ENCODE peak calls at places on chromosomes 6 and 20, in nine cellular contexts. C is colonic mucosa, V is pancreas, N is hepatocyte, Z is HFF-Myc, L is AG04449, U is lower lobe of right lung, X is fibroblast of lung, R is foreskin fibroblast. O is an unnamed sample.
A peak's percentile ranks its signal among the peaks of the same experiment; 100 is the strongest.

GRCh38 chr6:125236536-125237327 is 65.0 kb downstream of the HDDC2 start:
- DNase-seq in X (peak; percentile 78), C (no peak), V (no peak), R (no peak), N (no peak), Z (no peak), U (no peak), L (no peak), O (peak; percentile 52)

GRCh38 chr20:34302312-34302722 is 838 bp downstream of the AHCY start:
- DNase-seq in U (no peak), X (peak; percentile 49), Z (no peak), N (peak; percentile 16), V (no peak), C (no peak), R (peak; percentile 26), L (no peak), O (peak; percentile 24)

GRCh38 chr6:118869894-118870665 is 23.9 kb upstream of the ASF1A start:
- DNase-seq in C (no peak), L (no peak), R (no peak), Z (no peak), U (no peak), N (no peak), X (peak; percentile 46), V (no peak), O (peak; percentile 64)

GRCh38 chr20:53708129-53708968 is 114.7 kb upstream of the ZNF217 start:
- DNase-seq in C (no peak), Z (no peak), R (peak; percentile 68), N (peak; percentile 28), X (peak; percentile 53), V (no peak), U (no peak), L (no peak), O (peak; percentile 22)

GRCh38 chr6:130050230-130050629 is 31.8 kb downstream of the L3MBTL3 start:
- DNase-seq in N (no peak), Z (no peak), U (no peak), V (no peak), R (peak; percentile 47), L (no peak), X (peak; percentile 4), C (no peak), O (peak; percentile 21)

GRCh38 chr6:47034421-47034820 is 7.7 kb downstream of the ADGRF1 start:
- DNase-seq in X (no peak), V (no peak), L (no peak), R (no peak), N (no peak), C (no peak), Z (no peak), U (no peak), O (peak; percentile 10)

GRCh38 chr6:52620906-52621190 is 44.0 kb upstream of the TRAM2 start:
- DNase-seq in N (no peak), U (no peak), X (no peak), L (no peak), V (no peak), C (no peak), Z (no peak), R (no peak), O (peak; percentile 18)

GRCh38 chr6:35165630-35166071 is 24.5 kb upstream of the TCP11 start:
- DNase-seq in N (peak; percentile 51), V (no peak), X (no peak), C (peak; percentile 60), L (no peak), R (no peak), U (no peak), Z (no peak), O (no peak)

DNA sequence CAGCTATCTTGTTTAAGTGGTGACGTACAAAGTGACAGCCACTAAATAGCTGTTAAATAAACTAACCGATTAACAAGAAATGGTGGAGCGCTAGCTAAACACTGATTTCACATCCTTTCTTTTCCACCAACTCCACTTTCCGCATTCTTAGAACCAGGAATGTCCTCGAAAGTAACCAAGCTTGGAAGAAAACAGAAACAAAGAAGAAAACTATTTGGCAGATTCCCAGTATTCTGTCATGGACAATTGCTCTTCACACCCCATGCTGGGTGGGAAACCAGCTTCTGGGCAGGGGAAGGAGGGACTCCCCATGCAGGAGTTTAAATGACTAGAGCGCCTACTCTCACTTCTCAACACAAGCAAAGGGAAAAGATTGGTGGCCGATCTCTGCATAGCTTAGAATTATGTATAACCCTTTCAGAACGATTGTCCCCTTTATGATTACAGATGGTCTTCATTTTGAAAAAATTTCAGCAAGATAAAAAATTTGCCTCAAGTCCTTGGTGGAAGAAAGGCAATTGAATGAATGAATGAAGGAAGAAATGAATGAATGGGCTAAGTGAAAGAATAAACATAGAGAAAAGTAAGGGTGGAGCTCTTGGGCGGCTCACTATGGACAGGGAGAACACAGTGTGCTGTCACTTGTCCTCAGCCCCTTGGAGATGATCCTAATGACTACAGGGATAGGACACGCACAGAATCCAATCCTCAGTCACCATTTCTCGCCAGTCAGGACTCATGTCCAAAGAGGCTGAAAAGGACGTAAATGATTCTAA is 148.7 kb upstream of the NEDD9 start:
- DNase-seq in N (no peak), R (no peak), X (no peak), Z (no peak), L (no peak), C (no peak), U (no peak), V (no peak), O (no peak)
- H3K4me3 ChIP-seq in N (no peak overlapping the region), R (no peak overlapping the region), X (no peak overlapping the region), Z (no peak overlapping the region), L (no peak overlapping the region), C (peak overlapping the region; percentile 16), U (peak overlapping the region; percentile 47), V (no peak overlapping the region), O (no peak overlapping the region)

DNA sequence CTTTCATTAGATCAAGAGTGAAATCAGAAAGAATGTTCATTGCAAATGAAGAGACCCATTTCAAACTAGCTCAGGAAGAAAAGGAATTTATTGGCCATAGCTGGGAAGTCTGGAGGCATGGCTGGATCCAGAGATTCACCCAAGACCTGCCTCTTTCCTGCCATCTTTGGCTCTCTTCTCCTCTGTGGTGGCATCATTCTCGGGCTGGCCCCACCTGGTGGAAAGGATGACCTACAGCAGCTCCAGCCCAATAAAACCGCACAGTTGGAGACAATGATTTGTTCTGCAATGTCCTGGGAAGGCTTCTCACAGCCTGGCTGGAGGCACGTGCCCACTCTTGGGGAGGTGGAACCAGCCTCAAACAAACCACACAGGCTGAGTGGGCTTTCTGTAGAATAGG is 18.1 kb upstream of the FERMT1 start:
- DNase-seq in C (no peak), Z (no peak), R (no peak), N (no peak), U (no peak), L (no peak), V (no peak), X (no peak), O (no peak)
- TF ChIP-seq CTCF in C (no peak), Z (peak; percentile 43), R (no peak), N (peak; percentile 6), U (no peak), L (peak; percentile 12), V (no peak), X (no peak), O (no peak)

DNA sequence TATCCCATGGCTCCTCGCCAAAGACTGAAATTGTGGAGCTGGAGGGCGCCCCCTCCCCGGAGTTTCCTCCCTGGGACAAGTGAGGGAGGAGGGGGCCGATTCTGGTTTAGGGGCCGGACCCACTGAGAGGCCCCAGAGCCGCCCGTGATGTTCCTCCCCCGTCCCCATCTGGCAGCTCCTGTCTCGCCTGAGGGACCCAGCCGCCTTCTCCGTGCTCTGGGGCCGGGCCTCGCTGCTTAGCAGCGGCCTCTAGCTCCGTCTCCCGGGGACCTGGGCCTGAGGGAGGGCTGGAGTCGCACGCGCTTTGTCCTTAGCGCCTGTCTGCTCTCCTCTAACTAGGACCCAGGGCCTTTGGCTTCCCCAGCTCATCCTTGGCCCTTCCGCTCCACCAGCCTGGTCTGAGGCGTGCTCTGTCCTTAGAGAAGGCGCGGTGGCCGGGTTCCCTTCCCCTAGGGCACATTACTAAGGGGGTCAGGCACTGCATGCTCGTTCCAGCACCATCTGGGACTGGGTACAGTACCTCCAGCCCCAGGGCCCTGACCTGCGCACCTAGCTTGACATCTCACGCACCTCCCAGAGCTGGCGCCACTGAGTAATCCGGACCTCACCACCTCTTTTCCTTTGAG is 29.8 kb downstream of the SLC12A5 start:
- DNase-seq in C (no peak), R (peak; percentile 10), V (no peak), L (no peak), U (peak; percentile 51), Z (no peak), N (peak; percentile 32), X (no peak), O (no peak)
- H3K4me3 ChIP-seq in C (no peak overlapping the region), R (peak overlapping the region; percentile 41), V (no peak overlapping the region), L (no peak overlapping the region), U (peak overlapping the region; percentile 40), Z (no peak overlapping the region), N (no peak overlapping the region), X (no peak overlapping the region), O (peak overlapping the region; percentile 35)

GRCh38 chr20:52539891-52540290 is 348.3 kb upstream of the ZFP64 start:
- DNase-seq in V (no peak), U (no peak), R (no peak), N (peak; percentile 57), Z (no peak), C (peak; percentile 64), L (no peak), X (no peak), O (no peak)
- TF ChIP-seq CTCF in V (no peak), U (no peak), R (no peak), N (no peak), Z (no peak), C (no peak), L (no peak), X (no peak), O (no peak)

DNA sequence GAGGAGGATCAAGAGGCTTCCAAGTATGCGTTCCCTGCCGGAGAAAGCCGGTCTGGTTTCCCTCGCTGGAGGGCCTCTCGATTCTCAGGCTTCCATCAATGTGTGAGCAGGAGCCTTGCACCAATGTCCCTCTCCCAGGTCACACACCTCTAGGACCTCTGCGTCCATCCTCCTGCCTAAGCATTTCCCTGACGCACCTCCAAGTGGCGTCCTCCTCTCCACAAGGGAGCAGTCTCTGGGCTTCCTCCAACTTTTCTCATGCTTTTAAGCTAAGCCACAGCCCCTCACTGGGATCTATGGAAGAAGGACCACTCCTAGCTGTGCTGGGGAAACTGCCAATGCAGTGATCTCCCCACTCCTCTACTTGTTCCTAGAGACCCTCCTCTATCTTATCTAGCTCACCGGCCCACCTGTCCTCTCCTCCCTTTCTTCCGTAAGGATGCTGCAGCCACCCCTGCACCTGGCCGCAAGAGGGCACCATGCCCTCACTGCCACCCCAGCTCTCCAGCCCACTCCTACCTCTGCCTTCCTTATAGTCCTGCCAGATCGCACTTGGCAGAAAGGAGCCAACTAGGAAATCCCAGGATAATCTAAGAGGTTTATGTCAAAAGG is 258.7 kb downstream of the LRFN2 start:
- DNase-seq in X (no peak), R (no peak), V (peak; percentile 78), Z (no peak), L (no peak), C (peak; percentile 42), N (peak; percentile 75), U (peak; percentile 52), O (no peak)
- H3K4me3 ChIP-seq in X (no peak overlapping the region), R (no peak overlapping the region), V (no peak overlapping the region), Z (no peak overlapping the region), L (no peak overlapping the region), C (no peak overlapping the region), N (no peak overlapping the region), U (no peak overlapping the region), O (no peak overlapping the region)

GRCh38 chr6:64732888-64733287 is 974.1 kb downstream of the EYS start:
- DNase-seq in C (no peak), U (no peak), R (no peak), Z (no peak), L (no peak), X (peak; percentile 19), V (no peak), N (no peak), O (peak; percentile 12)
- TF ChIP-seq CTCF in C (no peak), U (no peak), R (no peak), Z (no peak), L (no peak), X (no peak), V (no peak), N (peak; percentile 37), O (no peak)